ENCODE peak calls at places on chromosome 9, in ten cellular contexts. One of them, this sample, is unnamed.

GRCh38 chr9:33151007-33151557 is 16.1 kb downstream of the B4GALT1 start:
- DNase-seq in ovary: peak; percentile 88
- DNase-seq in HL-60: no peak
- DNase-seq in A549: peak; percentile 53
- DNase-seq in tibial nerve: no peak
- DNase-seq in osteoblast: peak; percentile 89
- DNase-seq in IMR-90: peak; percentile 98
- DNase-seq in upper lobe of left lung: no peak
- DNase-seq in cardiac muscle cell: peak; percentile 80
- DNase-seq in colonic mucosa: peak; percentile 65
- DNase-seq in this sample: peak; percentile 78

GRCh38 chr9:37486616-37487544 is 1.1 kb downstream of the POLR1E start:
- DNase-seq in ovary: peak; percentile 60
- DNase-seq in HL-60: no peak
- DNase-seq in A549: no peak
- DNase-seq in tibial nerve: no peak
- DNase-seq in osteoblast: peak; percentile 93
- DNase-seq in IMR-90: peak; percentile 98
- DNase-seq in upper lobe of left lung: no peak
- DNase-seq in cardiac muscle cell: no peak
- DNase-seq in colonic mucosa: no peak
- DNase-seq in this sample: peak; percentile 84

GRCh38 chr9:16671591-16672137 is 198.8 kb downstream of the BNC2 start:
- DNase-seq in ovary: no peak
- DNase-seq in HL-60: no peak
- DNase-seq in A549: no peak
- DNase-seq in tibial nerve: no peak
- DNase-seq in osteoblast: peak; percentile 84
- DNase-seq in IMR-90: peak; percentile 83
- DNase-seq in upper lobe of left lung: no peak
- DNase-seq in cardiac muscle cell: no peak
- DNase-seq in colonic mucosa: no peak
- DNase-seq in this sample: no peak

GRCh38 chr9:89919171-89919681 is 314.4 kb downstream of the GADD45G start:
- DNase-seq in ovary: no peak
- DNase-seq in HL-60: peak; percentile 52
- DNase-seq in A549: peak; percentile 34
- DNase-seq in tibial nerve: no peak
- DNase-seq in osteoblast: no peak
- DNase-seq in IMR-90: no peak
- DNase-seq in upper lobe of left lung: no peak
- DNase-seq in cardiac muscle cell: peak; percentile 77
- DNase-seq in colonic mucosa: peak; percentile 67
- DNase-seq in this sample: no peak

GRCh38 chr9:136971746-136972145 is 5.6 kb upstream of the PTGDS start:
- DNase-seq in ovary: no peak
- DNase-seq in HL-60: no peak
- DNase-seq in A549: no peak
- DNase-seq in tibial nerve: no peak
- DNase-seq in osteoblast: no peak
- DNase-seq in IMR-90: no peak
- DNase-seq in upper lobe of left lung: peak; percentile 73
- DNase-seq in cardiac muscle cell: no peak
- DNase-seq in colonic mucosa: no peak
- DNase-seq in this sample: no peak

GRCh38 chr9:136644593-136645342 is 17.9 kb upstream of the EGFL7 start:
- DNase-seq in ovary: peak; percentile 71
- DNase-seq in HL-60: peak; percentile 80
- DNase-seq in A549: no peak
- DNase-seq in tibial nerve: peak; percentile 65
- DNase-seq in osteoblast: peak; percentile 97
- DNase-seq in IMR-90: peak; percentile 28
- DNase-seq in upper lobe of left lung: peak; percentile 96
- DNase-seq in cardiac muscle cell: peak; percentile 70
- DNase-seq in colonic mucosa: peak; percentile 50
- DNase-seq in this sample: no peak

GRCh38 chr9:89430995-89431394 is 66.9 kb downstream of the SEMA4D start:
- DNase-seq in ovary: no peak
- DNase-seq in HL-60: no peak
- DNase-seq in A549: no peak
- DNase-seq in tibial nerve: no peak
- DNase-seq in osteoblast: peak; percentile 74
- DNase-seq in IMR-90: no peak
- DNase-seq in upper lobe of left lung: no peak
- DNase-seq in cardiac muscle cell: no peak
- DNase-seq in colonic mucosa: peak; percentile 81
- DNase-seq in this sample: no peak

GRCh38 chr9:72597181-72597517 is 75.7 kb downstream of the TMC1 start:
- DNase-seq in ovary: no peak
- DNase-seq in HL-60: peak; percentile 32
- DNase-seq in A549: no peak
- DNase-seq in tibial nerve: no peak
- DNase-seq in osteoblast: no peak
- DNase-seq in IMR-90: no peak
- DNase-seq in upper lobe of left lung: no peak
- DNase-seq in cardiac muscle cell: no peak
- DNase-seq in colonic mucosa: no peak
- DNase-seq in this sample: no peak

GRCh38 chr9:120654278-120654677 is 60.0 kb downstream of the MEGF9 start:
- DNase-seq in ovary: no peak
- DNase-seq in HL-60: no peak
- DNase-seq in A549: no peak
- DNase-seq in tibial nerve: no peak
- DNase-seq in osteoblast: no peak
- DNase-seq in IMR-90: peak; percentile 2
- DNase-seq in upper lobe of left lung: no peak
- DNase-seq in cardiac muscle cell: no peak
- DNase-seq in colonic mucosa: no peak
- DNase-seq in this sample: no peak

GRCh38 chr9:95460627-95461164 is 56.1 kb downstream of the PTCH1 start:
- DNase-seq in ovary: no peak
- DNase-seq in HL-60: no peak
- DNase-seq in A549: no peak
- DNase-seq in tibial nerve: no peak
- DNase-seq in osteoblast: no peak
- DNase-seq in IMR-90: no peak
- DNase-seq in upper lobe of left lung: no peak
- DNase-seq in cardiac muscle cell: no peak
- DNase-seq in colonic mucosa: no peak
- DNase-seq in this sample: no peak

GRCh38 chr9:127500399-127500798 is 49.1 kb downstream of the LRSAM1 start:
- DNase-seq in ovary: no peak
- DNase-seq in HL-60: no peak
- DNase-seq in A549: no peak
- DNase-seq in tibial nerve: no peak
- DNase-seq in osteoblast: peak; percentile 35
- DNase-seq in IMR-90: no peak
- DNase-seq in upper lobe of left lung: no peak
- DNase-seq in cardiac muscle cell: no peak
- DNase-seq in colonic mucosa: no peak
- DNase-seq in this sample: no peak

GRCh38 chr9:35114113-35114847 is 1.4 kb downstream of the ATOSB start:
- DNase-seq in ovary: peak; percentile 70
- DNase-seq in HL-60: peak; percentile 92
- DNase-seq in A549: peak; percentile 87
- DNase-seq in tibial nerve: peak; percentile 73
- DNase-seq in osteoblast: peak; percentile 98
- DNase-seq in IMR-90: peak; percentile 94
- DNase-seq in upper lobe of left lung: no peak
- DNase-seq in cardiac muscle cell: peak; percentile 90
- DNase-seq in colonic mucosa: peak; percentile 95
- DNase-seq in this sample: peak; percentile 92

GRCh38 chr9:7094576-7094975 is 336.8 kb downstream of the KDM4C start:
- DNase-seq in ovary: no peak
- DNase-seq in HL-60: no peak
- DNase-seq in A549: no peak
- DNase-seq in tibial nerve: no peak
- DNase-seq in osteoblast: no peak
- DNase-seq in IMR-90: no peak
- DNase-seq in upper lobe of left lung: no peak
- DNase-seq in cardiac muscle cell: no peak
- DNase-seq in colonic mucosa: no peak
- DNase-seq in this sample: no peak

GRCh38 chr9:106962105-106962504 is 99.1 kb downstream of the ZNF462 start:
- DNase-seq in ovary: no peak
- DNase-seq in HL-60: no peak
- DNase-seq in A549: no peak
- DNase-seq in tibial nerve: no peak
- DNase-seq in osteoblast: no peak
- DNase-seq in IMR-90: no peak
- DNase-seq in upper lobe of left lung: no peak
- DNase-seq in cardiac muscle cell: no peak
- DNase-seq in colonic mucosa: no peak
- DNase-seq in this sample: no peak

GRCh38 chr9:16705121-16705604 is 165.3 kb downstream of the BNC2 start:
- DNase-seq in ovary: peak; percentile 85
- DNase-seq in HL-60: no peak
- DNase-seq in A549: peak; percentile 99
- DNase-seq in tibial nerve: peak; percentile 72
- DNase-seq in osteoblast: peak; percentile 87
- DNase-seq in IMR-90: peak; percentile 97
- DNase-seq in upper lobe of left lung: no peak
- DNase-seq in cardiac muscle cell: peak; percentile 93
- DNase-seq in colonic mucosa: peak; percentile 42
- DNase-seq in this sample: peak; percentile 91

GRCh38 chr9:87064311-87064710 is 117.0 kb upstream of the GAS1 start:
- DNase-seq in ovary: no peak
- DNase-seq in HL-60: no peak
- DNase-seq in A549: no peak
- DNase-seq in tibial nerve: no peak
- DNase-seq in osteoblast: no peak
- DNase-seq in IMR-90: no peak
- DNase-seq in upper lobe of left lung: no peak
- DNase-seq in cardiac muscle cell: no peak
- DNase-seq in colonic mucosa: no peak
- DNase-seq in this sample: no peak

DNA sequence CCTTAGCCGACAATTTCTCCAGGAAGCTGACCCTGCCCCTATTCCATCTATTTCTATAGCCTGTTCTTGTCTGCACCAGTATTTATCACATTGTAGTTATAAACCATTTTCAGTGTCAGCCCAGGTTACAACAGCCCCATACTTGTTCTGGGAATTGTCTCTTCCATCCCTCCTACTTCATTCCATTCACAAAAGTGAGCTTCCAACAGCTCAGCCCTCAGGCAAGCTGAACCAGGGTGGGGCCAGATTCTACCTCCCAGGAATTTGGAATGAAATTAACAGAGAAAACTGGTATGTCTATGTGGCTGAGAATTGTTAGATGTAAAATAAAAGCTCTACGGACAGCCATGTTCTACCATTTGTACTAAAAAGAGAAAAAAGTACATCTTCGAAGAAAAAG is 36.1 kb downstream of the STRBP start:
- DNase-seq in ovary: no peak
- DNase-seq in HL-60: no peak
- DNase-seq in A549: no peak
- DNase-seq in tibial nerve: no peak
- DNase-seq in osteoblast: no peak
- DNase-seq in IMR-90: no peak
- DNase-seq in upper lobe of left lung: no peak
- DNase-seq in cardiac muscle cell: no peak
- DNase-seq in colonic mucosa: no peak
- DNase-seq in this sample: no peak
- H3K27ac ChIP-seq in ovary: no peak overlapping the region
- H3K27ac ChIP-seq in HL-60: no peak overlapping the region
- H3K27ac ChIP-seq in A549: no peak overlapping the region
- H3K27ac ChIP-seq in tibial nerve: no peak overlapping the region
- H3K27ac ChIP-seq in osteoblast: no peak overlapping the region
- H3K27ac ChIP-seq in IMR-90: no peak overlapping the region
- H3K27ac ChIP-seq in upper lobe of left lung: no peak overlapping the region
- H3K27ac ChIP-seq in cardiac muscle cell: no peak overlapping the region
- H3K27ac ChIP-seq in colonic mucosa: no peak overlapping the region
- H3K27ac ChIP-seq in this sample: no peak overlapping the region

GRCh38 chr9:133428579-133429215 is 6.5 kb downstream of the ADAMTS13 start:
- DNase-seq in ovary: no peak
- DNase-seq in HL-60: no peak
- DNase-seq in A549: peak; percentile 46
- DNase-seq in tibial nerve: no peak
- DNase-seq in osteoblast: peak; percentile 92
- DNase-seq in IMR-90: no peak
- DNase-seq in upper lobe of left lung: peak; percentile 84
- DNase-seq in cardiac muscle cell: peak; percentile 76
- DNase-seq in colonic mucosa: peak; percentile 33
- DNase-seq in this sample: no peak
- H3K4me3 ChIP-seq in ovary: no peak overlapping the region
- H3K4me3 ChIP-seq in HL-60: no peak overlapping the region
- H3K4me3 ChIP-seq in A549: peak overlapping the region; percentile 46
- H3K4me3 ChIP-seq in tibial nerve: peak overlapping the region; percentile 21
- H3K4me3 ChIP-seq in osteoblast: no peak overlapping the region
- H3K4me3 ChIP-seq in IMR-90: peak overlapping the region; percentile 4
- H3K4me3 ChIP-seq in upper lobe of left lung: peak overlapping the region; percentile 36
- H3K4me3 ChIP-seq in cardiac muscle cell: peak overlapping the region; percentile 15
- H3K4me3 ChIP-seq in colonic mucosa: peak overlapping the region; percentile 23
- H3K4me3 ChIP-seq in this sample: peak overlapping the region; percentile 72

DNA sequence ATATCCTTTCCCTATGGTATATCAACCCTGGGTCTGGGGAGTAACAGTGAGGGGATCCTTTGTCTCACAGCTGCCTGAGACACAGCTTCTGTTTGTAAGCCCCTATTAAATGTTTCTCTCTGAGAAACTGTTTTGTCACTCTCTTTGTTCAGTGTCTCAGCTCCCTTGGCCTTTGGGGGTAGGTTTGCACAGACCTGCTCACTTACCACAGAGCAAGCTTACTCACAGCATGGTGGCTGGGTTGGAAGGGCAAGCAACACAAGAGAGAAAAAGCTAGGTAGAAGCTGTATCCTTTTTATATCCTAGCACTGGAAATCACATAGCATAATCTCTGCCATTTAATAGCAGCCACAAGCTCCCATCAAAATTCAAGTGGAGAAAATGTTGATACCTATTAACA is 4.5 kb downstream of the BAAT start:
- DNase-seq in ovary: no peak
- DNase-seq in HL-60: no peak
- DNase-seq in A549: no peak
- DNase-seq in tibial nerve: no peak
- DNase-seq in osteoblast: no peak
- DNase-seq in IMR-90: no peak
- DNase-seq in upper lobe of left lung: no peak
- DNase-seq in cardiac muscle cell: no peak
- DNase-seq in colonic mucosa: no peak
- DNase-seq in this sample: no peak
- TF ChIP-seq CTCF in ovary: no peak
- TF ChIP-seq CTCF in HL-60: no peak
- TF ChIP-seq CTCF in A549: no peak
- TF ChIP-seq CTCF in tibial nerve: no peak
- TF ChIP-seq CTCF in osteoblast: no peak
- TF ChIP-seq CTCF in IMR-90: no peak
- TF ChIP-seq CTCF in upper lobe of left lung: no peak
- TF ChIP-seq CTCF in cardiac muscle cell: no peak
- TF ChIP-seq CTCF in colonic mucosa: no peak
- TF ChIP-seq CTCF in this sample: no peak

DNA sequence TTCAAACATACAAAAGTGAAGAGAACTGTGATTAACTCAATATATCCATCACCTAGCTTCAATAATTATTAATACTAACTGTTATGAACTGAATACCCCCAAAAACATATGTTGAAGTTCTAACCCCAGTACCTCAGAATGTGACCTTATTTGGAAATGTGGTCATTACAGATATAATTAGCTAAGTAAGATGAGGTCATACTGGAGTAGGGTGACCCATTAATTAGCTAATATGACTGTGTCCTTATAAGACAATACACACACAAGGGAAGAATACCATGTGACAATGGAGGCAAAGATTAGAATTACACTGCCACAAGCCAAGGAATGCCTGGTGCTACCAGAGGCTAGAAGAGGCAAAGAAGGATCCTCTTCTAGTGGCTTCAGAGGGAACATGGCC is 7.8 kb downstream of the RRAGA start:
- DNase-seq in ovary: no peak
- DNase-seq in HL-60: no peak
- DNase-seq in A549: no peak
- DNase-seq in tibial nerve: no peak
- DNase-seq in osteoblast: no peak
- DNase-seq in IMR-90: no peak
- DNase-seq in upper lobe of left lung: no peak
- DNase-seq in cardiac muscle cell: no peak
- DNase-seq in colonic mucosa: no peak
- DNase-seq in this sample: no peak
- H3K27ac ChIP-seq in ovary: no peak overlapping the region
- H3K27ac ChIP-seq in HL-60: no peak overlapping the region
- H3K27ac ChIP-seq in A549: no peak overlapping the region
- H3K27ac ChIP-seq in tibial nerve: no peak overlapping the region
- H3K27ac ChIP-seq in osteoblast: no peak overlapping the region
- H3K27ac ChIP-seq in IMR-90: no peak overlapping the region
- H3K27ac ChIP-seq in upper lobe of left lung: no peak overlapping the region
- H3K27ac ChIP-seq in cardiac muscle cell: no peak overlapping the region
- H3K27ac ChIP-seq in colonic mucosa: no peak overlapping the region
- H3K27ac ChIP-seq in this sample: no peak overlapping the region

This sample was measured in coronary artery.